ENCODE peak calls at places on chromosomes 5 and 9, in four cellular contexts. T is SK-MEL-5; B is epithelial cell of esophagus; Z is activated naive CD8-positive, alpha-beta T cell treated with anti-CD3 and anti-CD28 coated beads, Interleukin-2, amount 10 ng/mL, durations not matched to agents 7 days and 5 days. H is an unnamed sample.

GRCh38 chr5:34676409-34676808 is 20.3 kb downstream of the RAI14 start:
- DNase-seq in Z (no peak), B (peak), T (no peak), H (no peak)

GRCh38 chr5:15538516-15538915 is 38.5 kb downstream of the FBXL7 start:
- DNase-seq in T (no peak), Z (no peak), B (no peak), H (peak)

GRCh38 chr9:27133817-27134216 is 24.8 kb downstream of the TEK start:
- DNase-seq in T (no peak), Z (no peak), B (no peak), H (no peak)

GRCh38 chr9:131963087-131963715 is 116.5 kb downstream of the MED27 start:
- DNase-seq in T (no peak), B (no peak), Z (no peak), H (no peak)

GRCh38 chr5:99721487-99721886 is 792.7 kb upstream of the CHD1 start:
- DNase-seq in Z (no peak), B (no peak), T (no peak), H (no peak)

GRCh38 chr9:80707120-80707519 is 982.2 kb downstream of the TLE1 start:
- DNase-seq in B (peak), T (peak), Z (no peak), H (no peak)

GRCh38 chr5:36607114-36607561 is 732 bp downstream of the SLC1A3 start:
- DNase-seq in Z (no peak), B (peak), T (peak), H (no peak)

GRCh38 chr5:10702040-10702629 is 58.9 kb downstream of the DAP start:
- DNase-seq in B (peak), Z (no peak), T (no peak), H (no peak)

GRCh38 chr9:134275379-134275778 is 50.9 kb upstream of the RXRA start:
- DNase-seq in Z (no peak), T (no peak), B (no peak), H (no peak)

GRCh38 chr9:105157178-105157583 is 87.3 kb upstream of the SLC44A1 start:
- DNase-seq in T (peak), Z (peak), B (peak), H (peak)

GRCh38 chr5:9059920-9060691 is 485.8 kb downstream of the SEMA5A start:
- DNase-seq in T (peak), B (peak), Z (no peak), H (no peak)

GRCh38 chr5:79133121-79133656 is 21.6 kb downstream of the BHMT start:
- DNase-seq in B (peak), Z (no peak), T (peak), H (no peak)

GRCh38 chr9:112115955-112116354 is 59.1 kb downstream of the SUSD1 start:
- DNase-seq in Z (no peak), B (no peak), T (no peak), H (peak)

GRCh38 chr9:121503443-121503842 is 3.8 kb upstream of the GGTA1 start:
- DNase-seq in T (no peak), Z (no peak), B (no peak), H (no peak)

GRCh38 chr9:121750715-121751623 is 99.5 kb downstream of the DAB2IP start:
- DNase-seq in T (peak), Z (no peak), B (no peak), H (no peak)

GRCh38 chr9:94553029-94553938 is 1.6 kb upstream of the PCAT7 start:
- DNase-seq in T (peak), B (no peak), Z (no peak), H (no peak)

GRCh38 chr5:191036-191948 is at the start of gene LRRC14B:
- DNase-seq in T (no peak), Z (peak), B (no peak), H (no peak)

GRCh38 chr5:43141211-43141610 is 20.5 kb downstream of the ZNF131 start:
- DNase-seq in Z (no peak), B (no peak), T (no peak), H (no peak)

GRCh38 chr5:38208782-38209378 is 49.5 kb upstream of the EGFLAM start:
- DNase-seq in T (peak), B (peak), Z (no peak), H (peak)

GRCh38 chr5:3899093-3899492 is 303.5 kb downstream of the IRX1 start:
- DNase-seq in T (no peak), B (no peak), Z (no peak), H (peak)

GRCh38 chr5:143494162-143494561 is 90.7 kb upstream of the NR3C1 start:
- DNase-seq in Z (no peak), B (peak), T (no peak), H (no peak)

GRCh38 chr9:72937545-72937944 is 15.3 kb downstream of the ALDH1A1 start:
- DNase-seq in Z (no peak), B (no peak), T (peak), H (no peak)

GRCh38 chr5:96703985-96704384 is 41.8 kb downstream of the CAST start:
- DNase-seq in Z (no peak), B (peak), T (no peak), H (no peak)

GRCh38 chr5:111976705-111977104 is 219.7 kb upstream of the NREP start:
- DNase-seq in B (no peak), Z (no peak), T (no peak), H (no peak)

GRCh38 chr5:115816226-115817042 is at the start of gene CDO1:
- DNase-seq in B (peak), T (no peak), Z (peak), H (no peak)

GRCh38 chr5:144125163-144125726 is 45.2 kb downstream of the YIPF5 start:
- DNase-seq in B (peak), Z (no peak), T (no peak), H (no peak)